ENCODE peak calls at places on chromosomes 12 and 14, in eight cellular contexts. One of them, this sample, is unnamed.

GRCh38 chr12:90024261-90024660 is 315.6 kb upstream of the ATP2B1 start:
- DNase-seq in transverse colon: no peak
- DNase-seq in GM12878: no peak
- DNase-seq in stomach: no peak
- DNase-seq in upper lobe of left lung: no peak
- DNase-seq in tibial nerve: no peak
- DNase-seq in suprapubic skin: no peak
- DNase-seq in A549: peak; percentile 3
- DNase-seq in this sample: no peak

GRCh38 chr12:43009307-43009706 is 419.8 kb upstream of the PRICKLE1 start:
- DNase-seq in upper lobe of left lung: no peak
- DNase-seq in suprapubic skin: no peak
- DNase-seq in GM12878: no peak
- DNase-seq in transverse colon: no peak
- DNase-seq in A549: no peak
- DNase-seq in stomach: no peak
- DNase-seq in tibial nerve: no peak
- DNase-seq in this sample: no peak

GRCh38 chr14:32933943-32934890 is 4.5 kb upstream of the NPAS3 start:
- DNase-seq in tibial nerve: no peak
- DNase-seq in stomach: no peak
- DNase-seq in transverse colon: no peak
- DNase-seq in GM12878: no peak
- DNase-seq in suprapubic skin: no peak
- DNase-seq in A549: no peak
- DNase-seq in upper lobe of left lung: peak; percentile 81
- DNase-seq in this sample: peak; percentile 15

GRCh38 chr12:81167694-81168093 is 89.8 kb downstream of the ACSS3 start:
- DNase-seq in stomach: no peak
- DNase-seq in transverse colon: no peak
- DNase-seq in upper lobe of left lung: no peak
- DNase-seq in tibial nerve: no peak
- DNase-seq in GM12878: no peak
- DNase-seq in A549: no peak
- DNase-seq in suprapubic skin: no peak
- DNase-seq in this sample: no peak

GRCh38 chr12:75837700-75838099 is 193.9 kb downstream of the PHLDA1 start:
- DNase-seq in transverse colon: no peak
- DNase-seq in A549: no peak
- DNase-seq in upper lobe of left lung: no peak
- DNase-seq in GM12878: no peak
- DNase-seq in suprapubic skin: no peak
- DNase-seq in stomach: no peak
- DNase-seq in tibial nerve: no peak
- DNase-seq in this sample: no peak

GRCh38 chr14:95064734-95065133 is 92.6 kb downstream of the DICER1 start:
- DNase-seq in suprapubic skin: no peak
- DNase-seq in A549: no peak
- DNase-seq in stomach: peak; percentile 5
- DNase-seq in transverse colon: no peak
- DNase-seq in GM12878: no peak
- DNase-seq in upper lobe of left lung: no peak
- DNase-seq in tibial nerve: no peak
- DNase-seq in this sample: no peak

GRCh38 chr12:53467880-53468279 is 16.0 kb downstream of the PCBP2 start:
- DNase-seq in suprapubic skin: no peak
- DNase-seq in A549: no peak
- DNase-seq in GM12878: no peak
- DNase-seq in stomach: no peak
- DNase-seq in upper lobe of left lung: no peak
- DNase-seq in tibial nerve: no peak
- DNase-seq in transverse colon: no peak
- DNase-seq in this sample: no peak

GRCh38 chr12:60494249-60494648 is 898.4 kb downstream of the SLC16A7 start:
- DNase-seq in A549: peak; percentile 3
- DNase-seq in stomach: no peak
- DNase-seq in transverse colon: no peak
- DNase-seq in suprapubic skin: no peak
- DNase-seq in tibial nerve: no peak
- DNase-seq in GM12878: no peak
- DNase-seq in upper lobe of left lung: no peak
- DNase-seq in this sample: no peak

GRCh38 chr14:89315493-89316456 is 101.3 kb downstream of the FOXN3 start:
- DNase-seq in upper lobe of left lung: no peak
- DNase-seq in tibial nerve: no peak
- DNase-seq in A549: no peak
- DNase-seq in transverse colon: no peak
- DNase-seq in GM12878: no peak
- DNase-seq in stomach: no peak
- DNase-seq in suprapubic skin: peak; percentile 33
- DNase-seq in this sample: no peak

GRCh38 chr12:57010627-57011224 is 4.4 kb upstream of the ZBTB39 start:
- DNase-seq in upper lobe of left lung: no peak
- DNase-seq in A549: no peak
- DNase-seq in tibial nerve: no peak
- DNase-seq in stomach: no peak
- DNase-seq in transverse colon: no peak
- DNase-seq in GM12878: no peak
- DNase-seq in suprapubic skin: no peak
- DNase-seq in this sample: no peak

GRCh38 chr12:47068539-47068938 is 10.9 kb upstream of the PCED1B start:
- DNase-seq in GM12878: no peak
- DNase-seq in tibial nerve: no peak
- DNase-seq in upper lobe of left lung: no peak
- DNase-seq in transverse colon: no peak
- DNase-seq in suprapubic skin: no peak
- DNase-seq in A549: no peak
- DNase-seq in stomach: no peak
- DNase-seq in this sample: no peak

GRCh38 chr14:22630486-22630885 is 13.7 kb downstream of the OR6J1 start:
- DNase-seq in suprapubic skin: no peak
- DNase-seq in stomach: no peak
- DNase-seq in A549: no peak
- DNase-seq in GM12878: no peak
- DNase-seq in tibial nerve: no peak
- DNase-seq in transverse colon: no peak
- DNase-seq in upper lobe of left lung: no peak
- DNase-seq in this sample: no peak

GRCh38 chr12:105099355-105099754 is 8.2 kb upstream of the WASHC4 start:
- DNase-seq in GM12878: no peak
- DNase-seq in tibial nerve: no peak
- DNase-seq in transverse colon: no peak
- DNase-seq in stomach: no peak
- DNase-seq in A549: no peak
- DNase-seq in upper lobe of left lung: no peak
- DNase-seq in suprapubic skin: no peak
- DNase-seq in this sample: no peak

GRCh38 chr14:101458536-101459391 is 102.5 kb upstream of the DIO3 start:
- DNase-seq in suprapubic skin: no peak
- DNase-seq in tibial nerve: no peak
- DNase-seq in A549: no peak
- DNase-seq in upper lobe of left lung: peak; percentile 82
- DNase-seq in transverse colon: no peak
- DNase-seq in GM12878: no peak
- DNase-seq in stomach: peak; percentile 17
- DNase-seq in this sample: no peak

GRCh38 chr12:25591132-25591531 is 38.0 kb upstream of the LMNTD1 start:
- DNase-seq in upper lobe of left lung: no peak
- DNase-seq in tibial nerve: no peak
- DNase-seq in transverse colon: no peak
- DNase-seq in stomach: no peak
- DNase-seq in GM12878: no peak
- DNase-seq in suprapubic skin: no peak
- DNase-seq in A549: no peak
- DNase-seq in this sample: no peak

GRCh38 chr12:13661005-13661887 is 320.2 kb downstream of the GRIN2B start:
- DNase-seq in GM12878: peak; percentile 3
- DNase-seq in tibial nerve: peak; percentile 14
- DNase-seq in upper lobe of left lung: no peak
- DNase-seq in suprapubic skin: no peak
- DNase-seq in transverse colon: peak; percentile 54
- DNase-seq in A549: peak; percentile 36
- DNase-seq in stomach: peak; percentile 61
- DNase-seq in this sample: peak; percentile 25

GRCh38 chr14:58749066-58749669 is 111.4 kb downstream of the DACT1 start:
- DNase-seq in upper lobe of left lung: no peak
- DNase-seq in suprapubic skin: no peak
- DNase-seq in GM12878: peak; percentile 86
- DNase-seq in A549: peak; percentile 17
- DNase-seq in transverse colon: peak; percentile 59
- DNase-seq in tibial nerve: no peak
- DNase-seq in stomach: peak; percentile 51
- DNase-seq in this sample: no peak

GRCh38 chr14:74333909-74334308 is 14.4 kb upstream of the VRTN start:
- DNase-seq in suprapubic skin: no peak
- DNase-seq in upper lobe of left lung: no peak
- DNase-seq in A549: no peak
- DNase-seq in tibial nerve: no peak
- DNase-seq in GM12878: no peak
- DNase-seq in transverse colon: no peak
- DNase-seq in stomach: no peak
- DNase-seq in this sample: no peak

GRCh38 chr14:39219075-39219499 is 14.6 kb upstream of the MIA2 start:
- DNase-seq in stomach: no peak
- DNase-seq in tibial nerve: no peak
- DNase-seq in A549: peak; percentile 15
- DNase-seq in transverse colon: no peak
- DNase-seq in upper lobe of left lung: no peak
- DNase-seq in suprapubic skin: no peak
- DNase-seq in GM12878: no peak
- DNase-seq in this sample: no peak

GRCh38 chr14:81464253-81465001 is 64.3 kb upstream of the STON2 start:
- DNase-seq in suprapubic skin: no peak
- DNase-seq in upper lobe of left lung: no peak
- DNase-seq in GM12878: peak; percentile 64
- DNase-seq in transverse colon: peak; percentile 54
- DNase-seq in tibial nerve: no peak
- DNase-seq in stomach: no peak
- DNase-seq in A549: peak; percentile 60
- DNase-seq in this sample: no peak

GRCh38 chr12:101230547-101230946 is 20.5 kb upstream of the SLC5A8 start:
- DNase-seq in suprapubic skin: no peak
- DNase-seq in tibial nerve: no peak
- DNase-seq in GM12878: no peak
- DNase-seq in A549: no peak
- DNase-seq in stomach: no peak
- DNase-seq in upper lobe of left lung: no peak
- DNase-seq in transverse colon: no peak
- DNase-seq in this sample: no peak

GRCh38 chr14:22893706-22894105 is 10.7 kb downstream of the REM2 start:
- DNase-seq in suprapubic skin: no peak
- DNase-seq in transverse colon: no peak
- DNase-seq in A549: no peak
- DNase-seq in tibial nerve: no peak
- DNase-seq in stomach: no peak
- DNase-seq in upper lobe of left lung: no peak
- DNase-seq in GM12878: no peak
- DNase-seq in this sample: no peak

GRCh38 chr14:23307146-23307447 is 464 bp downstream of the BCL2L2 start:
- DNase-seq in A549: no peak
- DNase-seq in transverse colon: no peak
- DNase-seq in stomach: no peak
- DNase-seq in GM12878: no peak
- DNase-seq in tibial nerve: no peak
- DNase-seq in upper lobe of left lung: no peak
- DNase-seq in suprapubic skin: no peak
- DNase-seq in this sample: no peak

GRCh38 chr12:11648514-11649412 is 711 bp upstream of the ETV6 start:
- DNase-seq in A549: peak; percentile 82
- DNase-seq in transverse colon: peak; percentile 71
- DNase-seq in suprapubic skin: peak; percentile 78
- DNase-seq in stomach: peak; percentile 69
- DNase-seq in upper lobe of left lung: peak; percentile 93
- DNase-seq in tibial nerve: peak; percentile 23
- DNase-seq in GM12878: peak; percentile 64
- DNase-seq in this sample: peak; percentile 72
- TF ChIP-seq POLR2A in A549: peak; percentile 47
- TF ChIP-seq POLR2A in transverse colon: peak; percentile 64
- TF ChIP-seq POLR2A in suprapubic skin: peak; percentile 20
- TF ChIP-seq POLR2A in stomach: no peak
- TF ChIP-seq POLR2A in upper lobe of left lung: peak; percentile 71
- TF ChIP-seq POLR2A in tibial nerve: peak; percentile 22
- TF ChIP-seq POLR2A in GM12878: peak; percentile 80
- TF ChIP-seq POLR2A in this sample: no peak

GRCh38 chr12:110577717-110578521 is 5.2 kb downstream of the PPTC7 start:
- DNase-seq in GM12878: peak; percentile 84
- DNase-seq in stomach: no peak
- DNase-seq in upper lobe of left lung: no peak
- DNase-seq in transverse colon: peak; percentile 42
- DNase-seq in tibial nerve: no peak
- DNase-seq in suprapubic skin: no peak
- DNase-seq in A549: peak; percentile 55
- DNase-seq in this sample: no peak
- TF ChIP-seq EP300 in GM12878: peak; percentile 67
- TF ChIP-seq EP300 in stomach: no peak
- TF ChIP-seq EP300 in upper lobe of left lung: no peak
- TF ChIP-seq EP300 in transverse colon: no peak
- TF ChIP-seq EP300 in tibial nerve: no peak
- TF ChIP-seq EP300 in suprapubic skin: no peak
- TF ChIP-seq EP300 in A549: no peak
- TF ChIP-seq EP300 in this sample: no peak

GRCh38 chr12:51311389-51311788 is 12.6 kb downstream of the BIN2 start:
- DNase-seq in suprapubic skin: no peak
- DNase-seq in A549: no peak
- DNase-seq in upper lobe of left lung: no peak
- DNase-seq in transverse colon: no peak
- DNase-seq in GM12878: no peak
- DNase-seq in tibial nerve: no peak
- DNase-seq in stomach: no peak
- DNase-seq in this sample: no peak

GRCh38 chr12:51307655-51308593 is 16.1 kb downstream of the BIN2 start:
- DNase-seq in upper lobe of left lung: no peak
- DNase-seq in GM12878: no peak
- DNase-seq in tibial nerve: no peak
- DNase-seq in transverse colon: peak; percentile 60
- DNase-seq in stomach: no peak
- DNase-seq in A549: peak; percentile 89
- DNase-seq in suprapubic skin: no peak
- DNase-seq in this sample: no peak
- TF ChIP-seq POLR2A in upper lobe of left lung: no peak
- TF ChIP-seq POLR2A in GM12878: no peak
- TF ChIP-seq POLR2A in tibial nerve: no peak
- TF ChIP-seq POLR2A in transverse colon: peak; percentile 56
- TF ChIP-seq POLR2A in stomach: no peak
- TF ChIP-seq POLR2A in A549: no peak
- TF ChIP-seq POLR2A in suprapubic skin: no peak
- TF ChIP-seq POLR2A in this sample: no peak

DNA sequence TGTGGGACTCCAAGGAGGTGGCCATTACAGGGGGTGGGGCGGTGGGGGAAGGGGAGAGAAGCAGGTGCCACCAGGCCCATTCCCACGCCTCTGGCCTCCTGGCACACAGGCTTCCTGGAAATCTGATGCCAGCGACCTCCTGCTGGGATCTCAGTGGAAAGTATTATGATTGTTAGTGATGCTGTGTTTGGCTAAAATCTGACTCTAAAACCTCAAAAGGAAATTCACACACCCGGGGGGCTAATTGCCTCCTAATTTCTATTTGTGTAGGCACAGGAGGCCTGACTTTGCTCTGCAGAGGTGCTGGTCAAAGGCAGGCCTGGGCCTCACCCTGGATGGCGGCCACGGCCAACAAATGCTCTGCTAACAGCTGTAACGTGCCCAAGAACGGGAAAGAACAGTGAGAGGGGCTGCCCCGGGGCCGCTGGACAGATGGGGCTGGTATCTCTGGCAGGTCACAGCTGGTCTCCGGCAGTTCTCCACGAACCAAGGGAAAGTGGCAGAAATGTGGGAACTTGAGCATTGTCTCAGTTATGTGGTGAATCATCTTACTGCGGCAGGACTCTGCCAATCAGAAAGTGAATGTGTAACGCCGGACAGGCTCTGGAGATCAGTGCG is 14.3 kb downstream of the FAM181A start:
- DNase-seq in tibial nerve: no peak
- DNase-seq in GM12878: no peak
- DNase-seq in A549: no peak
- DNase-seq in suprapubic skin: no peak
- DNase-seq in upper lobe of left lung: no peak
- DNase-seq in stomach: no peak
- DNase-seq in transverse colon: no peak
- DNase-seq in this sample: no peak
- TF ChIP-seq EP300 in tibial nerve: no peak
- TF ChIP-seq EP300 in GM12878: no peak
- TF ChIP-seq EP300 in A549: no peak
- TF ChIP-seq EP300 in suprapubic skin: no peak
- TF ChIP-seq EP300 in upper lobe of left lung: no peak
- TF ChIP-seq EP300 in stomach: no peak
- TF ChIP-seq EP300 in transverse colon: no peak
- TF ChIP-seq EP300 in this sample: no peak

This sample was measured in ovary.